ENCODE peak calls at places on chromosomes 3 and 15, in six cellular contexts. G is brain microvascular endothelial cell; B is CD4-positive, alpha-beta T cell; F is A549; W is SK-N-SH; Z is sigmoid colon. D is an unnamed sample.

GRCh38 chr3:149628957-149629670 is 28.7 kb downstream of the WWTR1 start:
- DNase-seq in F (no peak), W (no peak), Z (no peak), G (no peak), B (no peak), D (no peak)

GRCh38 chr3:136070953-136071949 is 105.7 kb downstream of the PPP2R3A start:
- DNase-seq in B (no peak), G (peak), Z (no peak), F (no peak), W (no peak), D (no peak)

GRCh38 chr3:165513715-165514711 is 317.8 kb upstream of the SLITRK3 start:
- DNase-seq in B (no peak), W (no peak), F (no peak), G (no peak), Z (no peak), D (no peak)

GRCh38 chr15:57138260-57138895 is 219.9 kb downstream of the TCF12 start:
- DNase-seq in W (peak), B (no peak), Z (no peak), F (peak), G (peak), D (peak)

GRCh38 chr3:195334967-195335366 is 64.0 kb upstream of the XXYLT1 start:
- DNase-seq in Z (no peak), F (no peak), G (no peak), B (no peak), W (no peak), D (no peak)

GRCh38 chr3:53890726-53891499 is 746 bp downstream of the SELENOK start:
- DNase-seq in G (peak), W (peak), Z (no peak), B (peak), F (peak), D (no peak)

GRCh38 chr15:68052431-68052830 is 1.7 kb upstream of the PIAS1 start:
- DNase-seq in Z (no peak), G (no peak), W (no peak), B (no peak), F (no peak), D (no peak)

GRCh38 chr15:36004891-36005508 is 459.0 kb upstream of the DPH6 start:
- DNase-seq in G (no peak), B (no peak), Z (no peak), W (no peak), F (no peak), D (no peak)

GRCh38 chr3:111582114-111582461 is 13.1 kb downstream of the ZBED2 start:
- DNase-seq in F (peak), Z (no peak), B (no peak), W (no peak), G (peak), D (no peak)

GRCh38 chr3:113264249-113264648 is 52.9 kb downstream of the BOC start:
- DNase-seq in W (no peak), Z (no peak), F (no peak), B (no peak), G (no peak), D (no peak)

GRCh38 chr3:13245579-13245978 is 172.3 kb upstream of the IQSEC1 start:
- DNase-seq in B (no peak), F (no peak), W (no peak), Z (no peak), G (no peak), D (no peak)

GRCh38 chr3:62793961-62794360 is 81.3 kb downstream of the CADPS start:
- DNase-seq in B (no peak), W (no peak), Z (no peak), G (no peak), F (no peak), D (no peak)

GRCh38 chr3:65856907-65857306 is 181.8 kb downstream of the MAGI1 start:
- DNase-seq in Z (no peak), G (no peak), B (no peak), F (no peak), W (no peak), D (no peak)

GRCh38 chr3:80889643-80890042 is 871.8 kb downstream of the GBE1 start:
- DNase-seq in Z (no peak), G (no peak), B (no peak), W (no peak), F (no peak), D (no peak)

GRCh38 chr15:90691982-90692773 is 25.0 kb upstream of the BLM start:
- DNase-seq in Z (no peak), G (no peak), W (no peak), F (no peak), B (no peak), D (no peak)

GRCh38 chr15:69953816-69954215 is 143.9 kb downstream of the TLE3 start:
- DNase-seq in F (no peak), B (no peak), W (no peak), G (no peak), Z (no peak), D (no peak)

GRCh38 chr15:69955240-69955894 is 142.3 kb downstream of the TLE3 start:
- DNase-seq in G (no peak), B (no peak), W (no peak), F (no peak), Z (no peak), D (no peak)

GRCh38 chr15:69954726-69955125 is 143.0 kb downstream of the TLE3 start:
- DNase-seq in Z (no peak), B (no peak), W (no peak), F (no peak), G (no peak), D (no peak)

GRCh38 chr15:69951511-69952209 is 146.1 kb downstream of the TLE3 start:
- DNase-seq in F (no peak), G (no peak), Z (no peak), W (no peak), B (no peak), D (no peak)

DNA sequence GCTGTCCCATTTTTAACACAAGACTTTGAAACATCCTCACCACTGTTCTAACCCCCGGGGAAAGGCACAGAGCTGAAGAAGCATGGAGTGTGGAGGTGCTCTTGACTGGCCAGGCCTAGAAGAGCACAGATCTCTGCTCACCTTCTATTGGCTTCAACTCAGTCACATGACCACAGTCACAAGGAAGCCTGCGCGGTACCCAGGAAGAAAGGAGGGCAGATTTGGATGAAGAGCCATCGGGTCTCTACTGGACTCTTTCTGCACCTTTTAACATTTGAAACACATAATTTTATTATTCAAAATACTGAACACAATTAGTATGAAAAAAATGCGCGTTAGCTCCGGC is 145.5 kb downstream of the TLE3 start:
- DNase-seq in W (no peak), Z (no peak), B (no peak), G (no peak), F (no peak), D (no peak)
- TF ChIP-seq CTCF in W (no peak), Z (no peak), B (no peak), G (no peak), F (no peak), D (no peak)

GRCh38 chr15:69380726-69381105 is 33.4 kb upstream of the KIF23 start:
- DNase-seq in G (no peak), Z (peak), B (no peak), W (no peak), F (no peak), D (no peak)

GRCh38 chr15:69384626-69385025 is 29.5 kb upstream of the KIF23 start:
- DNase-seq in B (no peak), G (no peak), Z (peak), F (no peak), W (no peak), D (no peak)

GRCh38 chr15:69375151-69375790 is 38.9 kb upstream of the KIF23 start:
- DNase-seq in Z (no peak), W (no peak), F (no peak), G (no peak), B (no peak), D (no peak)

GRCh38 chr15:69377137-69377536 is 37.0 kb upstream of the KIF23 start:
- DNase-seq in B (no peak), W (no peak), Z (peak), G (no peak), F (no peak), D (no peak)

GRCh38 chr15:69380100-69380725 is 33.9 kb upstream of the KIF23 start:
- DNase-seq in G (peak), F (no peak), W (no peak), B (no peak), Z (peak), D (peak)
- TF ChIP-seq CTCF in G (peak), F (peak), W (peak), B (no peak), Z (no peak), D (peak)

DNA sequence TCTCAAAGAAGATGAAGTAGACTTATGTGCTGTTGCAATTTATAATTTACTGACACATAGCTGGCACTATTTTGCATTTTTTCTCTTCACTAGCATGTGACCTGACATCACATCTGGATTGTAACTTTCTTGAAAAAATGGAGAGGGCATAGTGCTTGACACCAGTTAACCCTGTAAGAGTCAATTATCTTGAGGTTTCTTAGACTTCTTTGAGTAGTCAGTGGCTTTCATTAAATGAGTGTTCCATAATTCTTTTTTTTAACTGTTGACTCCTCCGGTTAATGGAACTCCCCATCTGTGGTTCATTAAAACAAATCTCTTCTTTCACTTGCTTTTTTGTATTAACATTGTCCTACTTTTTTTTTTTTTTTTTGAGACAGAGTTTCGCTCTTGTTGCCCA is 16.9 kb upstream of the PRKCI start:
- DNase-seq in F (no peak), W (no peak), B (no peak), G (no peak), Z (no peak), D (no peak)
- TF ChIP-seq CTCF in F (no peak), W (no peak), B (no peak), G (no peak), Z (no peak), D (no peak)

GRCh38 chr3:190384241-190384863 is 3.6 kb upstream of the CLDN16 start:
- DNase-seq in F (peak), Z (no peak), G (peak), B (no peak), W (no peak), D (peak)

GRCh38 chr3:190378240-190378891 is 9.6 kb upstream of the CLDN16 start:
- DNase-seq in B (no peak), W (no peak), G (peak), Z (no peak), F (no peak), D (no peak)

GRCh38 chr3:190381356-190381940 is 6.5 kb upstream of the CLDN16 start:
- DNase-seq in B (no peak), Z (no peak), G (no peak), F (no peak), W (no peak), D (no peak)

GRCh38 chr3:190382082-190382481 is 5.9 kb upstream of the CLDN16 start:
- DNase-seq in Z (no peak), W (no peak), F (no peak), G (no peak), B (no peak), D (no peak)

GRCh38 chr3:190380184-190380583 is 7.8 kb upstream of the CLDN16 start:
- DNase-seq in B (no peak), F (no peak), W (no peak), Z (no peak), G (no peak), D (no peak)
- TF ChIP-seq CTCF in B (no peak), F (no peak), W (no peak), Z (no peak), G (no peak), D (no peak)

DNA sequence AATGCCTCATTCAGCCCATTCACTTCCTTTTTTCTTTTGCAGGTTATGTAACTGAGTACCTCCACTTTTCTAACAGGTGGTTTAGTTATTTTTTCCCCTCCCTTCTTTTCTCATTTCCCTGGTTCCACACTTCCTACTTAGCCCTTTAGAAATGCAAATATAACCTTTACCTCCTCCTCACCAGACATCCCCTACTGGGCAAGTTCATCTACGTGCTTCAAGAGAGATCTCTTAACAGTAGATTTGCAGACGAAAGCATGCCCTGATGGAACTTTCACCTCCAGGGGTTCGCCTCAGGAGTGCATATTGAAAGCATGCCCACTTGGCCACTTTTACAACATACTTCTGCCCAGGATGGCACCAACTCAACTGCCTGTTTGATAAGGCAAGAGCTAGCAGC is 314.1 kb upstream of the LRRC3B start:
- DNase-seq in Z (no peak), W (no peak), G (no peak), F (no peak), B (no peak), D (no peak)
- TF ChIP-seq CTCF in Z (no peak), W (no peak), G (no peak), F (no peak), B (no peak), D (no peak)